ENCODE peak calls at places on chromosome 21, in seven cellular contexts. I is suprapubic skin, B is stomach, F is ovary, G is A549, V is sigmoid colon, N is transverse colon. Q is an unnamed sample.

GRCh38 chr21:38243732-38244406 is 12.9 kb upstream of the KCNJ15 start:
- DNase-seq in B (no peak), G (no peak), N (no peak), I (no peak), V (no peak), F (no peak), Q (no peak)

GRCh38 chr21:15741510-15741909 is 11.7 kb downstream of the USP25 start:
- DNase-seq in G (no peak), F (no peak), I (no peak), B (no peak), N (no peak), V (no peak), Q (no peak)

GRCh38 chr21:46139686-46140085 is 15.7 kb downstream of the FTCD start:
- DNase-seq in V (no peak), F (no peak), N (no peak), I (no peak), B (no peak), G (no peak), Q (no peak)

GRCh38 chr21:36055551-36055950 is 4.8 kb downstream of the SETD4 start:
- DNase-seq in N (no peak), F (no peak), I (no peak), B (no peak), G (no peak), V (no peak), Q (no peak)

GRCh38 chr21:45970674-45971486 is 10.7 kb upstream of the COL6A1 start:
- DNase-seq in I (peak), N (peak), G (peak), B (no peak), V (peak), F (peak), Q (no peak)

GRCh38 chr21:34614443-34614692 is 545 bp downstream of the RCAN1 start:
- DNase-seq in N (no peak), G (no peak), F (no peak), V (no peak), B (no peak), I (no peak), Q (no peak)

GRCh38 chr21:35529141-35529863 is 480.2 kb upstream of the RUNX1 start:
- DNase-seq in V (no peak), B (no peak), F (no peak), G (no peak), I (no peak), N (no peak), Q (no peak)

GRCh38 chr21:25428537-25428936 is 178.7 kb downstream of the MRPL39 start:
- DNase-seq in B (no peak), N (no peak), I (no peak), V (no peak), G (no peak), F (no peak), Q (no peak)

GRCh38 chr21:15732290-15732995 is 2.7 kb downstream of the USP25 start:
- DNase-seq in I (no peak), N (no peak), V (no peak), F (no peak), B (no peak), G (peak), Q (peak)

GRCh38 chr21:21851205-21851604 is 853.0 kb downstream of the NCAM2 start:
- DNase-seq in I (no peak), V (no peak), G (no peak), B (no peak), N (no peak), F (no peak), Q (no peak)

GRCh38 chr21:35904995-35905972 is 155.0 kb downstream of the SETD4 start:
- DNase-seq in N (no peak), B (no peak), V (no peak), F (peak), I (no peak), G (no peak), Q (peak)

GRCh38 chr21:25507522-25507921 is 99.8 kb downstream of the MRPL39 start:
- DNase-seq in N (no peak), B (no peak), G (peak), V (no peak), I (no peak), F (no peak), Q (no peak)

GRCh38 chr21:43865471-43866181 is 603 bp downstream of the AGPAT3 start:
- DNase-seq in N (peak), B (peak), F (peak), I (no peak), V (peak), G (no peak), Q (no peak)

GRCh38 chr21:39867198-39867650 is at the start of gene PCP4:
- DNase-seq in N (peak), I (no peak), F (peak), G (peak), B (peak), V (peak), Q (peak)

GRCh38 chr21:25506887-25507286 is 100.4 kb downstream of the MRPL39 start:
- DNase-seq in F (no peak), V (no peak), B (no peak), I (no peak), N (no peak), G (peak), Q (no peak)

DNA sequence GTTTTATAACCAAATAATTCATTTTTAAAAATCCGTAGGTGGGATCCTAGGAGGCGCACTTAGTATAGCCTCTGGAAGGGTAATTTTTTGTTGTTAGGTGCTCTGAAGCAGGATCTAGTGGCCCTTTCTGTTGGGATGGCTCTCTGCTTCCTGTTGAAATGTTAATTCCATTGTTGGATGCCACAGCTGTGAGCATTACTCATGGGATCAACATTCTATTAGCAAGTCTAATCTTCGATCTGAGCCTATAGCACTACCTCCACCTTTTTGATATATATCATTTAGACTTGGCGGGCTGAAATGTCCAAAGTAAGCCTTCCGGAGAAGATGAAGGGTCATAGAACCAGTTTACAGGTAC is 1.3 kb downstream of the CXADR start:
- DNase-seq in V (no peak), B (no peak), N (no peak), F (no peak), I (no peak), G (no peak), Q (no peak)
- TF ChIP-seq POLR2A in V (no peak), B (no peak), N (no peak), F (no peak), I (no peak), G (no peak), Q (no peak)

GRCh38 chr21:42201615-42202161 is 17.3 kb upstream of the ABCG1 start:
- DNase-seq in V (no peak), F (no peak), N (no peak), G (no peak), B (no peak), I (no peak), Q (no peak)

GRCh38 chr21:42198949-42199348 is 20.0 kb upstream of the ABCG1 start:
- DNase-seq in N (no peak), V (no peak), F (no peak), G (no peak), B (no peak), I (no peak), Q (no peak)

GRCh38 chr21:42200906-42201614 is 17.9 kb upstream of the ABCG1 start:
- DNase-seq in B (no peak), N (no peak), G (no peak), I (no peak), V (no peak), F (no peak), Q (no peak)

GRCh38 chr21:42202321-42202720 is 16.6 kb upstream of the ABCG1 start:
- DNase-seq in I (no peak), V (no peak), B (no peak), G (no peak), F (no peak), N (no peak), Q (no peak)

GRCh38 chr21:42199488-42200463 is 19.2 kb upstream of the ABCG1 start:
- DNase-seq in G (peak), I (no peak), N (peak), V (no peak), B (no peak), F (no peak), Q (no peak)
- TF ChIP-seq EP300 in G (peak), I (no peak), N (no peak), V (no peak), B (no peak), F (no peak), Q (peak)

GRCh38 chr21:30348506-30348905 is at the start of gene KRTAP23-1:
- DNase-seq in F (no peak), B (no peak), I (no peak), V (no peak), G (no peak), N (no peak), Q (no peak)
- H3K27ac ChIP-seq in F (no peak), B (no peak), I (no peak), V (no peak), G (no peak), N (no peak), Q (no peak)

GRCh38 chr21:33325222-33326067 is 675 bp downstream of the IFNAR1 start:
- DNase-seq in G (peak), V (peak), N (peak), I (peak), B (peak), F (peak), Q (peak)
- TF ChIP-seq POLR2A in G (no peak), V (no peak), N (no peak), I (no peak), B (no peak), F (no peak), Q (no peak)

GRCh38 chr21:42525676-42526378 is 12.2 kb downstream of the SLC37A1 start:
- DNase-seq in B (no peak), I (peak), F (no peak), V (peak), G (no peak), N (no peak), Q (no peak)

GRCh38 chr21:42523211-42523610 is 9.6 kb downstream of the SLC37A1 start:
- DNase-seq in G (no peak), N (no peak), B (no peak), V (peak), F (no peak), I (peak), Q (no peak)

GRCh38 chr21:42525228-42525604 is 11.6 kb downstream of the SLC37A1 start:
- DNase-seq in F (peak), I (peak), B (no peak), V (peak), G (no peak), N (no peak), Q (no peak)

GRCh38 chr21:42523941-42524340 is 10.3 kb downstream of the SLC37A1 start:
- DNase-seq in B (peak), N (no peak), F (no peak), V (peak), G (no peak), I (peak), Q (no peak)

DNA sequence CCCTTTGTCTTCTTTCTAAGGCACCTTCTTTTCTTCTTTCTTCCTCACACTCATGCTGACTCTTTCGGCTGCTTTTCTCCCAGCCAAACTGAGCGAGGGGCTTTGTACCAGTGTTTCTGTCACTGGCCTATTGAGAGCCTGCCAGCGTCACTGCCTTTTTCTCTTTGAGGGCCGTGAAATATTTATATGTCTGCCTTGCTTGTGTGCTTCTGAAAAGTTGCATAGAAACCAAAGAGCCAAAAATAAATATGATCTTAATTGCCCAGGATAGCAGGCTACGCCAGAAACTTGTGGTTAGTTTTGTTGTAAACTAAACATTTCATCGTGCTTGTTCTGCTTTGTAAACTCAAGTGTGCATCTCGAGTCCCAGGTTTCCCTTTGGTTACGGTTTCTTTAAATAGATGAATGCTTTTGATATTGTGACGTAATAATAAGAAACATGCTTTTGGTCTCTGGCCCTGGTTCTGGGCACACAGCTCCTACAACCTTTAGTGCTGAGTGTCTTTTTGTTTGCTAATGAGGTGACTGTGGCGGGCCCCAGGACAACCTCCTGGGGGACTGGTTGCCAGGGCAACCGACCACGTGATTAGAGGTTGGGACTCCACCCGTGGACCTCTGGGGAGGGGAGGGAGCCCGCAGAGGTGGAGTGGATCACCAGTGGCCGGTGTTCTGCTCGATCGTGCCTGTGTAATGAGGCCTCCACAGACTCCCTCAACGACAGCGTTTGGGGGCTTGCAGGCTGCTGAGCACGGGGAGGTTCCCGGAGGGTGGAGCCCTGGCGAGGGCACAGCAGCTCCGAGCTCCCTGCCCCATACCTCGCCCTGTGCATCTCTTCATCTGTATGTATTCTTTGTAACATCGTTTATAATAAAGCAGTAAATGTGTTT is 10.9 kb downstream of the SLC37A1 start:
- DNase-seq in F (peak), B (peak), N (peak), G (no peak), I (peak), V (peak), Q (peak)
- TF ChIP-seq EP300 in F (no peak), B (no peak), N (no peak), G (no peak), I (no peak), V (no peak), Q (no peak)

GRCh38 chr21:41766883-41767605 is at the start of gene RIPK4:
- DNase-seq in B (peak), F (no peak), I (no peak), G (peak), V (peak), N (peak), Q (no peak)

GRCh38 chr21:41767606-41768370 is 936 bp upstream of the RIPK4 start:
- DNase-seq in F (no peak), B (no peak), G (peak), I (no peak), N (no peak), V (peak), Q (no peak)

GRCh38 chr21:41764558-41765392 is 2.1 kb downstream of the RIPK4 start:
- DNase-seq in V (peak), B (peak), N (no peak), I (no peak), G (peak), F (no peak), Q (no peak)

GRCh38 chr21:41765393-41765950 is 1.4 kb downstream of the RIPK4 start:
- DNase-seq in G (no peak), F (no peak), V (peak), N (no peak), I (no peak), B (no peak), Q (no peak)

DNA sequence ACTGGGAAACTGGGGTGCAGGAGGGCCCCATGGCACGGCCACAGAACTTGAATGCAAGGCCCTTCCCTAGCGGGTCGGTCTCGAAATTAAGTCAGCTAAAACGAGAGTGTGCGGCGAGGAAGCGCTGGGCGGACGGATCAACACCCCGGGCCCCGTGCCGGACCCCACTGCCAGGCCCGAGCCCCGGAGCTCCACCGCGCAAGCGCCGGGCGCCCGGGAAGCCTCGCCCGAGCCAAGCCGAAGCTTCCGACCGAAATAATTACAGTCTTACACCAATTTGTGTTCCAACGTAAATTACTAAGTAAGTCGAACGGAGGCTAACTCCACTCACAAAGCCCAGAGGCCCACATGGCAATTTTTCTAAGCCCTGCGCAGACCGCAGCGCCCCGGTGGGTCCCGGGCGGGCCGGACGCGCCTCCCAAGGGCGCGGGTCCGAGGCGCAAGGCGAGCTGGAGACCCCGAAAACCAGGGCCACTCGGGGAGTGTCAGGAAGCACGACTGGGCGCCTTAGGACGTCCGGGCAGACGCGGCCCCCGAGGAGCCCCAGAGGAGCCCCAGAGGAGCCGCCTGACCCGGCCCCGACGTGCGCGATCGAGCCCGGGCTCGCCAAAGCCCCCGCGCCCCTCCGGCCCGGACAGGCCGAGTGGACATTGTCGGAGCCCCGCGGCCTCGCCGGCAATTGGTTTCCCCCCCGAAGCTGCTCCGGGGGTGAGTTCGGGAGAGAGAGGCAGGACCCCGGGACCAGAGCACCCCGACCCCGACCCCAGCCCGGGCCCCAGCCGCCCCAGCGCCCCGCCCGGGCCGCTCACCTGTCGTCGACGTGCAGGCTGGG is 585 bp downstream of the RIPK4 start:
- DNase-seq in V (peak), N (no peak), G (no peak), I (no peak), F (no peak), B (no peak), Q (no peak)
- H3K27ac ChIP-seq in V (peak), N (peak), G (peak), I (peak), F (no peak), B (peak), Q (no peak)

GRCh38 chr21:44873356-44874239 is at the start of gene PTTG1IP:
- DNase-seq in V (peak), F (peak), I (peak), B (peak), N (peak), G (peak), Q (peak)
- TF ChIP-seq POLR2A in V (peak), F (peak), I (peak), B (no peak), N (peak), G (peak), Q (peak)

DNA sequence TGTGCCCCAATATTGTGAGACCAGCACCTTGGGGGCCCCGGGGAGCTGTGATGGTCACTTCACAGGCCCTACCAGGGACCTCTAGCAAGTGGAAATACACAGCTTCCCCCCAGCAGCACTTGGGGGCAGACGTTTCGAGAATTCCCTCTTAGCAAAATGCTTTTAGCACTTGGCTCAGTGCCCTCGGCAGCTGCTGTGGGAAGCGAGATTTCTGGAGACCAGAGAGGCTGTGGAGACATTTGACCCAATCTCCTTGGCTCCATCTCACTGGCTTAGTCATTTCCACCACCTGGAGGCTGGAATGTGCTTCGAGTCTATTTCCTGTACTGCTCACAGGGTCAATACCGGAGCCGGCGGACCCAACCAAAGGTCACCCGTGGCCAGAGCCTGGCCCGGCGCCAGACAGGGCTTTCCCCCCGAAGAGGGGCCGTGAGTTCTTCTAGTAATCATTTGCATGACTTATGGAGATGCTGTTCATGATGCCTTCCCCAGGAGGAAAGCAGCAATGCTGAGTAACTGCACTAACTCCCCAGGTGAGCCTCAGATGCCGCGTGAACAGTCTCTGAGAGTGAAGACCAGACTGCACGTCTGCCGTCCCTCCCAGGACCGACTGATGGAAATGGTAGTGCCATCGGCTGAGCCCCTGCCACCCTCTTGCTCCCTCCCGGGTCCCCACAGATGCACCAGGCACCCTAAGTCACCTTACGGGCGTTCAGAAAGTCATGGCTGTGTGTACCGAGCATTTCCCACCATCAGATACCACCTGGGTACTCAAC is 4.4 kb upstream of the C2CD2 start:
- DNase-seq in F (peak), G (peak), N (peak), V (peak), B (peak), I (no peak), Q (peak)
- TF ChIP-seq EP300 in F (no peak), G (no peak), N (no peak), V (no peak), B (no peak), I (no peak), Q (peak)